ENCODE peak calls at places on chromosomes 1 and 21, in seven cellular contexts. P, L, X, G, S, D and N are unnamed samples.

GRCh38 chr1:98963359-98963758 is 41.3 kb downstream of the PLPPR5 start:
- DNase-seq in S (no peak), D (no peak), G (no peak), P (peak; percentile 63), L (peak; percentile 53), X (no peak), N (no peak)

GRCh38 chr1:194062526-194062925 is 876.1 kb upstream of the B3GALT2 start:
- DNase-seq in P (no peak), X (no peak), S (no peak), G (no peak), L (no peak), D (no peak), N (no peak)

GRCh38 chr1:215682232-215682631 is 115.1 kb downstream of the KCTD3 start:
- DNase-seq in S (no peak), P (peak; percentile 33), G (no peak), D (no peak), L (no peak), X (no peak), N (no peak)

GRCh38 chr21:32966120-32966519 is 59.6 kb upstream of the OLIG2 start:
- DNase-seq in S (no peak), D (no peak), G (no peak), X (no peak), L (no peak), P (no peak), N (no peak)

GRCh38 chr1:156767879-156768608 is 709 bp downstream of the PRCC start:
- DNase-seq in X (peak; percentile 40), P (no peak), L (no peak), D (no peak), G (no peak), S (peak; percentile 45), N (peak; percentile 68)

GRCh38 chr1:81053826-81054225 is 746.9 kb upstream of the ADGRL2 start:
- DNase-seq in D (no peak), G (peak; percentile 1), L (no peak), P (no peak), X (no peak), S (no peak), N (no peak)

GRCh38 chr1:156502396-156502748 is 1.8 kb upstream of the MEF2D start:
- DNase-seq in D (no peak), X (no peak), G (no peak), L (no peak), S (no peak), P (no peak), N (no peak)

GRCh38 chr1:204465469-204466415 is 28.9 kb downstream of the PIK3C2B start:
- DNase-seq in P (no peak), G (no peak), S (no peak), X (no peak), D (no peak), L (peak; percentile 7), N (no peak)

GRCh38 chr1:108316545-108316944 is 72.7 kb upstream of the NBPF4 start:
- DNase-seq in D (peak; percentile 15), G (peak; percentile 12), X (no peak), S (peak; percentile 2), P (peak; percentile 4), L (no peak), N (no peak)

GRCh38 chr1:100516854-100517253 is 21.1 kb upstream of the GPR88 start:
- DNase-seq in P (no peak), S (no peak), G (no peak), D (no peak), X (no peak), L (no peak), N (no peak)

GRCh38 chr1:62194651-62195282 is at the start of gene L1TD1:
- DNase-seq in D (no peak), X (no peak), S (peak; percentile 60), P (no peak), L (no peak), G (peak; percentile 17), N (no peak)

GRCh38 chr1:206808615-206809014 is 36.3 kb upstream of the IL10 start:
- DNase-seq in L (peak; percentile 24), P (peak; percentile 57), X (no peak), S (peak; percentile 30), G (peak; percentile 45), D (no peak), N (no peak)

GRCh38 chr1:18104546-18105100 is 3.0 kb upstream of the IGSF21 start:
- DNase-seq in L (no peak), S (no peak), X (peak; percentile 23), D (no peak), P (no peak), G (no peak), N (no peak)

GRCh38 chr1:163035791-163036249 is 33.3 kb upstream of the RGS4 start:
- DNase-seq in S (no peak), D (peak; percentile 60), L (peak; percentile 99), P (peak; percentile 96), X (no peak), G (peak; percentile 34), N (no peak)

GRCh38 chr1:58739851-58740466 is 40.1 kb upstream of the MYSM1 start:
- DNase-seq in D (peak; percentile 39), L (no peak), G (peak; percentile 81), P (peak; percentile 71), S (peak; percentile 60), X (no peak), N (no peak)

GRCh38 chr1:192573499-192573898 is 2.1 kb upstream of the RGS1 start:
- DNase-seq in S (no peak), D (no peak), G (peak; percentile 74), P (peak; percentile 82), X (no peak), L (peak; percentile 59), N (no peak)

GRCh38 chr1:15760520-15761211 is 2.1 kb downstream of the FBLIM1 start:
- DNase-seq in S (no peak), D (no peak), L (peak; percentile 75), X (peak; percentile 66), G (peak; percentile 87), P (peak; percentile 74), N (no peak)

GRCh38 chr1:15757016-15757543 is 1.5 kb upstream of the FBLIM1 start:
- DNase-seq in L (no peak), X (no peak), P (no peak), D (no peak), G (no peak), S (peak; percentile 43), N (no peak)

GRCh38 chr1:15757575-15758401 is 807 bp upstream of the FBLIM1 start:
- DNase-seq in G (peak; percentile 52), X (no peak), L (peak; percentile 23), S (peak; percentile 56), D (no peak), P (peak; percentile 12), N (no peak)

GRCh38 chr1:15758537-15758936 is at the start of gene FBLIM1:
- DNase-seq in P (no peak), S (peak; percentile 46), L (no peak), G (no peak), X (no peak), D (no peak), N (peak; percentile 63)

GRCh38 chr1:15758953-15759661 is 512 bp downstream of the FBLIM1 start:
- DNase-seq in X (no peak), L (no peak), P (no peak), S (no peak), D (no peak), G (no peak), N (no peak)
- TF ChIP-seq CTCF in X (no peak), L (no peak), P (no peak), S (no peak), D (no peak), G (no peak), N (no peak)

GRCh38 chr1:203270448-203270847 is 34.9 kb upstream of the BTG2 start:
- DNase-seq in P (no peak), X (no peak), G (no peak), L (no peak), D (no peak), S (peak; percentile 5), N (no peak)
- H3K4me1 ChIP-seq in P (peaks cover 5% of the 10 kb centered on the region), X (peaks cover 57% of the 10 kb centered on the region), G (peaks cover 7% of the 10 kb centered on the region), L (peaks cover 14% of the 10 kb centered on the region), D (no peaks in the 10 kb centered on the region), S (peaks cover 22% of the 10 kb centered on the region), N (no peaks in the 10 kb centered on the region)

GRCh38 chr1:42144336-42145189 is 8.6 kb upstream of the GUCA2B start:
- DNase-seq in X (no peak), D (no peak), S (no peak), G (no peak), P (no peak), L (no peak), N (no peak)
- H3K9me3 ChIP-seq in X (no peaks in the 10 kb centered on the region), D (no peaks in the 10 kb centered on the region), S (no peaks in the 10 kb centered on the region), G (no peaks in the 10 kb centered on the region), P (no peaks in the 10 kb centered on the region), L (no peaks in the 10 kb centered on the region), N (no peaks in the 10 kb centered on the region)

DNA sequence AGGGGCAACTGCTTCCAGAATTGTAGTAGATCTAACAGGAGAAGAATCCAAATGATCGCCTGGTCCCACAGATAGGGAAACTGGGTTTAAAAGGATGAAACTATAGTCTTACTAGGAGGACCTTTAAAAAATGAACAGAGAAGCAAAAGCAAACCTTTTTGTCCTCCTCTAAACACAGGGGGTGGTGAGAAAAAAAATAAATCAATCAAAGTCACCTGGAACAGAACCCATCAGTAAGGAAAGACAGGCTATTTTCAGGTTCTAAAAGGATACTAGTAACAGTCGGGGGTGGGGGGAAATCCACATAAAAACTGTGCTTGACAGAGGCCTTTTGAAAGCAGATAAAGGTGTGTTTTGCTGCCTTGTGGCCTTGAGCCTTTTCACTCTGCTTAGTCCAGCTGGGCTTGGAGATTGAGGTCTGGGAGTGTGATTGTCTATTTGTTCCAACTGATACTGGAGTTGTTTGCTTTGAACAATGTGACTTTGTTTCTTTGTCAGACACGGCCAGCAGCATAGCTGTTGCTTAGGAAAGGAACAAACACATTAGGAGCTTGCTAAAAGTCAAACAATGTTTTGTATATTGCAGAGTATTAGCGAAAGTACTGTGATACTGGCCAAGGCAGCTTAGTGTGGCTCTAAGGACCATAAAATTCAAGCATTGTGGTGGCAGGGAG is 141.1 kb upstream of the IRF2BP2 start:
- DNase-seq in D (no peak), S (no peak), G (no peak), X (no peak), P (no peak), L (no peak), N (no peak)
- TF ChIP-seq CTCF in D (no peak), S (no peak), G (no peak), X (no peak), P (no peak), L (no peak), N (no peak)